ENCODE peak calls at places on chromosomes 1 and 21, in five cellular contexts. T is kidney epithelial cell, I is colonic mucosa, K is WERI-Rb-1, S is fibroblast of pulmonary artery. P is an unnamed sample.

GRCh38 chr1:3981746-3982505 is 81.9 kb upstream of the C1orf174 start:
- DNase-seq in T (no peak), I (no peak), K (no peak), S (no peak), P (no peak)

GRCh38 chr1:42852608-42852980 is 6.2 kb downstream of the ZNF691 start:
- DNase-seq in T (no peak), I (no peak), K (no peak), S (no peak), P (no peak)

GRCh38 chr1:30968220-30968971 is 59.8 kb upstream of the SDC3 start:
- DNase-seq in T (no peak), I (no peak), K (no peak), S (no peak), P (no peak)

GRCh38 chr1:20962576-20963258 is 175.6 kb upstream of the HP1BP3 start:
- DNase-seq in T (no peak), I (no peak), K (no peak), S (no peak), P (no peak)

GRCh38 chr1:196147530-196147929 is 460.7 kb downstream of the KCNT2 start:
- DNase-seq in T (no peak), I (no peak), K (no peak), S (no peak), P (no peak)

GRCh38 chr1:232880354-232880753 is 70.1 kb upstream of the NTPCR start:
- DNase-seq in T (no peak), I (peak; percentile 37), K (peak; percentile 69), S (peak; percentile 46), P (peak; percentile 69)

GRCh38 chr1:53246261-53247134 is 8.2 kb upstream of the MAGOH start:
- DNase-seq in T (no peak), I (no peak), K (no peak), S (peak; percentile 18), P (no peak)

GRCh38 chr1:218380125-218380977 is 35.2 kb downstream of the TGFB2 start:
- DNase-seq in T (peak; percentile 79), I (no peak), K (no peak), S (peak; percentile 74), P (peak; percentile 97)

GRCh38 chr1:74629283-74629682 is 44.3 kb downstream of the ERICH3 start:
- DNase-seq in T (no peak), I (no peak), K (no peak), S (no peak), P (no peak)

GRCh38 chr1:47940321-47940720 is 56.9 kb downstream of the TRABD2B start:
- DNase-seq in T (no peak), I (no peak), K (no peak), S (no peak), P (no peak)

GRCh38 chr1:6197746-6198427 is 1.5 kb downstream of the RPL22 start:
- DNase-seq in T (no peak), I (no peak), K (no peak), S (no peak), P (peak; percentile 17)

GRCh38 chr21:42332557-42332956 is 17.3 kb upstream of the TFF3 start:
- DNase-seq in T (no peak), I (peak; percentile 60), K (no peak), S (no peak), P (no peak)

GRCh38 chr21:43770066-43770655 is 5.9 kb downstream of the CSTB start:
- DNase-seq in T (no peak), I (no peak), K (no peak), S (no peak), P (no peak)

GRCh38 chr1:100152271-100152670 is 19.3 kb downstream of the TRMT13 start:
- DNase-seq in T (no peak), I (no peak), K (no peak), S (no peak), P (no peak)

GRCh38 chr1:100151679-100152078 is 18.7 kb downstream of the TRMT13 start:
- DNase-seq in T (no peak), I (no peak), K (no peak), S (no peak), P (no peak)

GRCh38 chr1:100145116-100145515 is 12.2 kb downstream of the TRMT13 start:
- DNase-seq in T (no peak), I (no peak), K (no peak), S (no peak), P (no peak)

GRCh38 chr1:100146958-100147357 is 14.0 kb downstream of the TRMT13 start:
- DNase-seq in T (no peak), I (no peak), K (no peak), S (no peak), P (no peak)

DNA sequence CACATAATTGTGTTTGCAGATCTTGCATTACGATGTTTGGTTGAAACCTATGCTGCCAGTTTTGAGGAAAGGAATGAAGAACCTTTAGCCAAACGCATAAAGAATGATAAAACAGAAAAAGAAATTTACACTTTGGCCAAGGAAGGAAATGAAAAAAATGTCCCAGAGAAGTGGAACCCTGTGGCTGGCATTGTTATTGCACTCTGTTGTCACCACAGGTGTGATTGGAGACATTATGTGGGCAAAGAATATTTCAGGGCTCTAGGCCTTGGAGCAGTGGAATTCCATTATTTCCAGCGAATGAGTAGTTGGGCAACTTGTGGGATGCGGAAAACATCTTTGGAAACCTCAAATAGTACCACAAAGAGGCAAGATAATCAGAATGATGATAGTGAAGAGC is 14.9 kb downstream of the TRMT13 start:
- DNase-seq in T (no peak), I (no peak), K (no peak), S (no peak), P (no peak)
- TF ChIP-seq CTCF in T (no peak), I (no peak), K (no peak), S (no peak), P (no peak)

GRCh38 chr1:160777486-160778089 is 18.4 kb upstream of the LY9 start:
- DNase-seq in T (no peak), I (peak; percentile 66), K (peak; percentile 36), S (peak; percentile 22), P (peak; percentile 71)
- TF ChIP-seq CTCF in T (peak; percentile 47), I (peak; percentile 65), K (peak; percentile 79), S (peak; percentile 48), P (peak; percentile 85)

GRCh38 chr1:226403522-226404034 is 4.3 kb downstream of the PARP1 start:
- DNase-seq in T (no peak), I (no peak), K (peak; percentile 38), S (peak; percentile 21), P (peak; percentile 30)
- TF ChIP-seq CTCF in T (peak; percentile 43), I (no peak), K (peak; percentile 39), S (peak; percentile 42), P (no peak)

DNA sequence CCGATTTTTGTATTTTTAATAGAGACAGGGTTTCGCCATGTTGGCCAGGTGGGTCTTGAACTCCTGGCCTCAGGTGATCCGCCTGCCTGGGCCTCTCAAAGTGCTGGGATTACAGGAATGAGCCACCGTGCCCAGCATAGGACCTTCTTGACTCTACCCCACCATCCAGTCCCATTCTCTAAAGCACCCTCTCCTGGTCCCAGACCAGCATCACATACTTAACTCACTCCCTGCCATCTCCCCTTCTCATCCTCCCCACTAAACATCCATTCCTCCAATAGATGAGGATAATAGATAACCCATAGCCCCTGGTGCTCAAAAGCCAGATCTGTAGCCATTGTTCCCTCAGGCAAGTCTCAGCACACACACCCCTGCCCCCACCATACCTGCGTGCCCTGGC is 2.1 kb downstream of the ENTREP3 start:
- DNase-seq in T (no peak), I (no peak), K (peak; percentile 33), S (no peak), P (no peak)
- TF ChIP-seq CTCF in T (no peak), I (no peak), K (peak; percentile 32), S (peak; percentile 10), P (peak; percentile 7)

DNA sequence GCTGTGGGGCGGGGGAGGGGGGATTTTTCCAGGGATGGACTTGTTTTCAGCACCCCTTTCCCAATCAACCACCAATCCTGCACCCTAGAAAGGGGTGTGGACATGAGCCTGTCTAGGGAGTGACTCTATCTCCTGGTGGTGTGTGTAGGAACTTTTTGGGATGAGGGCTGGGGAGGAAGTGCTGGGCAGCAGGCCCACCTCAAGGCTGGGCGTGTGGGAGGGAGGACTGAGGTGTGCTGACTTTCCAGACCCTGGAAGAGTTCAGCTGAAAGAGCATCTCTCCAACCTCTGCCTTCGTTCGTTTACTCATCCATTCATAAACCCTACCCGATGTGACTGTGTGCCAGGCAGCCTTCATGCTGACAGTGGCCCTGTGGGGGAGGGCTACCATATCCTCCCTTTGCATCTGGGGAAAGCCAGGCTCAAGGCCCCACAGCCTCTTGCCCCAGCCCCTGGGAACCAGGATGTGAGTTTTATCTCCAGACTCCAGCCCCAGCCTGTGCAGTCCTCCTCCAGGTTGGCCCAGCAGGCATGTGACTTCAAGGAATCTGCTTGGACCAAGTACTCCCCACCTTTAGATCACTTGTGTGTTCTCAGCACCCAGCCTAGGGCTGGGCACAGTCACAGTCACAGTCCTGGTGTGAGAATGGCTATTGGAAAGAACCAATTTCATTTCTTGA is 6.7 kb downstream of the KNCN start:
- DNase-seq in T (no peak), I (no peak), K (no peak), S (no peak), P (no peak)
- TF ChIP-seq CTCF in T (no peak), I (no peak), K (no peak), S (no peak), P (no peak)